ENCODE peak calls at places on chromosomes 4 and X, in seven cellular contexts. M is naive thymus-derived CD8-positive, alpha-beta T cell; B is RKO; T is LoVo; G is psoas muscle; J is caudate nucleus; Y is GM10248. S is an unnamed sample.

GRCh38 chr4:91448668-91449330 is 855.0 kb upstream of the GRID2 start:
- DNase-seq in M (no peak), B (peak), T (no peak), G (no peak), J (no peak), Y (no peak), S (no peak)

GRCh38 chr4:140790765-140791164 is 34.6 kb upstream of the TBC1D9 start:
- DNase-seq in M (no peak), B (no peak), T (no peak), G (peak), J (no peak), Y (peak), S (peak)

GRCh38 chr4:171857302-171858005 is 44.2 kb downstream of the GALNTL6 start:
- DNase-seq in M (no peak), B (no peak), T (no peak), G (no peak), J (no peak), Y (no peak), S (no peak)

GRCh38 chr4:28686618-28687017 is 1826.0 kb downstream of the STIM2 start:
- DNase-seq in M (no peak), B (peak), T (no peak), G (no peak), J (peak), Y (peak), S (no peak)

GRCh38 chrX:35665311-35665710 is 132.8 kb upstream of the MAGEB16 start:
- DNase-seq in M (no peak), B (no peak), T (no peak), G (no peak), J (no peak), Y (no peak), S (no peak)

GRCh38 chr4:156779774-156780173 is 191.8 kb downstream of the PDGFC start:
- DNase-seq in M (no peak), B (no peak), T (no peak), G (no peak), J (no peak), Y (no peak), S (no peak)

GRCh38 chrX:63350551-63350950 is 581 bp downstream of the SPIN4 start:
- DNase-seq in M (no peak), B (peak), T (peak), G (no peak), J (peak), Y (peak), S (peak)

GRCh38 chr4:168218663-168219062 is 99.9 kb downstream of the DDX60 start:
- DNase-seq in M (no peak), B (peak), T (no peak), G (no peak), J (no peak), Y (no peak), S (no peak)